ENCODE peak calls at places on chromosomes 2 and 18, in nine cellular contexts. Y, B, I, H, J, D, E, K and F are unnamed samples.

GRCh38 chr18:78957140-78957539 is 22.5 kb upstream of the SALL3 start:
- DNase-seq in Y (no peak), B (no peak), I (no peak), H (no peak), J (no peak), D (peak), E (no peak), K (no peak), F (no peak)

GRCh38 chr18:44654555-44654954 is 26.1 kb upstream of the SETBP1 start:
- DNase-seq in Y (no peak), B (peak), I (no peak), H (peak), J (no peak), D (peak), E (no peak), K (no peak), F (no peak)

GRCh38 chr2:197615033-197615652 is 60.2 kb downstream of the RFTN2 start:
- DNase-seq in Y (no peak), B (no peak), I (no peak), H (no peak), J (no peak), D (no peak), E (no peak), K (no peak), F (peak)

GRCh38 chr2:26067186-26067974 is 33.5 kb downstream of the RAB10 start:
- DNase-seq in Y (no peak), B (no peak), I (no peak), H (no peak), J (no peak), D (no peak), E (no peak), K (no peak), F (no peak)

GRCh38 chr2:215764441-215765048 is 248.8 kb downstream of the MREG start:
- DNase-seq in Y (no peak), B (peak), I (no peak), H (peak), J (no peak), D (peak), E (no peak), K (no peak), F (no peak)

GRCh38 chr2:39646267-39646666 is 19.4 kb upstream of the TMEM178A start:
- DNase-seq in Y (no peak), B (no peak), I (no peak), H (no peak), J (no peak), D (no peak), E (no peak), K (no peak), F (no peak)

GRCh38 chr2:178280261-178280852 is 86.0 kb downstream of the OSBPL6 start:
- DNase-seq in Y (no peak), B (peak), I (peak), H (no peak), J (peak), D (peak), E (no peak), K (no peak), F (no peak)

GRCh38 chr2:10883880-10884529 is 27.7 kb upstream of the KCNF1 start:
- DNase-seq in Y (no peak), B (no peak), I (no peak), H (no peak), J (no peak), D (no peak), E (no peak), K (no peak), F (no peak)

GRCh38 chr2:98043101-98043500 is 43.9 kb upstream of the VWA3B start:
- DNase-seq in Y (no peak), B (no peak), I (no peak), H (no peak), J (no peak), D (no peak), E (no peak), K (no peak), F (no peak)

GRCh38 chr18:5900249-5900648 is 4.9 kb upstream of the TMEM200C start:
- DNase-seq in Y (peak), B (no peak), I (no peak), H (no peak), J (peak), D (peak), E (no peak), K (no peak), F (no peak)

GRCh38 chr18:10059610-10060468 is 146.0 kb downstream of the VAPA start:
- DNase-seq in Y (no peak), B (no peak), I (no peak), H (no peak), J (no peak), D (no peak), E (no peak), K (no peak), F (no peak)